ENCODE peak calls at places on chromosomes 11 and 22, in eight cellular contexts. Z is Caco-2; H is MCF 10A; W is pancreas; A is dorsolateral prefrontal cortex; Y is CD8-positive, alpha-beta memory T cell; R is H9; S is NCI-H748 treated with DMSO at 0.1 percent for 48 hours. J is an unnamed sample.

GRCh38 chr11:69380921-69381581 is 87.1 kb downstream of the MYEOV start:
- DNase-seq in Z (no peak), H (no peak), W (no peak), A (no peak), Y (no peak), R (no peak), S (no peak), J (no peak)

GRCh38 chr22:40749006-40749405 is 69.7 kb downstream of the MCHR1 start:
- DNase-seq in Z (no peak), H (no peak), W (no peak), A (no peak), Y (no peak), R (peak; percentile 32), S (no peak), J (no peak)

GRCh38 chr11:128728767-128729587 is 35.1 kb downstream of the FLI1 start:
- DNase-seq in Z (no peak), H (no peak), W (no peak), A (no peak), Y (no peak), R (no peak), S (no peak), J (no peak)

GRCh38 chr11:16356057-16356750 is at the start of gene SOX6:
- DNase-seq in Z (peak; percentile 56), H (no peak), W (peak; percentile 9), A (no peak), Y (no peak), R (no peak), S (peak; percentile 6), J (no peak)

GRCh38 chr11:129849447-129850130 is 33.9 kb downstream of the TMEM45B start:
- DNase-seq in Z (no peak), H (no peak), W (no peak), A (no peak), Y (no peak), R (no peak), S (no peak), J (no peak)

GRCh38 chr11:34158661-34159060 is 53.2 kb downstream of the NAT10 start:
- DNase-seq in Z (no peak), H (no peak), W (no peak), A (no peak), Y (no peak), R (no peak), S (no peak), J (no peak)

GRCh38 chr11:13141731-13142724 is 132.9 kb downstream of the RASSF10 start:
- DNase-seq in Z (no peak), H (no peak), W (no peak), A (no peak), Y (no peak), R (no peak), S (no peak), J (no peak)

GRCh38 chr22:42863349-42863911 is 6.4 kb upstream of the ARFGAP3 start:
- DNase-seq in Z (no peak), H (peak; percentile 47), W (no peak), A (no peak), Y (no peak), R (no peak), S (no peak), J (no peak)

GRCh38 chr11:74820763-74821162 is 72.1 kb downstream of the RNF169 start:
- DNase-seq in Z (no peak), H (peak; percentile 55), W (no peak), A (no peak), Y (no peak), R (no peak), S (no peak), J (no peak)

GRCh38 chr22:47154621-47155081 is 392.2 kb downstream of the TBC1D22A start:
- DNase-seq in Z (no peak), H (peak; percentile 74), W (peak; percentile 95), A (peak; percentile 93), Y (no peak), R (no peak), S (no peak), J (no peak)

GRCh38 chr11:14577835-14578529 is 57.8 kb upstream of the PSMA1 start:
- DNase-seq in Z (no peak), H (no peak), W (no peak), A (no peak), Y (peak; percentile 3), R (no peak), S (no peak), J (no peak)